ENCODE peak calls at places on chromosome 11, in seven cellular contexts. T, R, L, F, C, U and Z are unnamed samples.

GRCh38 chr11:64339754-64340408 is at the start of gene CCDC88B:
- DNase-seq in U (peak), F (no peak), L (no peak), T (no peak), C (no peak), R (no peak), Z (no peak)

GRCh38 chr11:25860677-25861445 is 471.1 kb upstream of the ANO3 start:
- DNase-seq in C (no peak), T (no peak), R (no peak), U (no peak), F (no peak), L (peak), Z (peak)

GRCh38 chr11:129377739-129378138 is 2.1 kb downstream of the BARX2 start:
- DNase-seq in C (no peak), U (no peak), F (no peak), T (no peak), R (no peak), L (no peak), Z (no peak)

GRCh38 chr11:27451528-27451927 is 21.1 kb downstream of the LGR4 start:
- DNase-seq in L (no peak), C (no peak), U (no peak), F (no peak), R (no peak), T (no peak), Z (no peak)

GRCh38 chr11:120001161-120002135 is 136.5 kb downstream of the TRIM29 start:
- DNase-seq in R (no peak), L (no peak), T (no peak), F (no peak), C (no peak), U (no peak), Z (no peak)

GRCh38 chr11:125842319-125842948 is 9.3 kb downstream of the PATE4 start:
- DNase-seq in T (no peak), F (no peak), L (no peak), R (peak), U (no peak), C (no peak), Z (no peak)

GRCh38 chr11:30046211-30046945 is 29.5 kb upstream of the KCNA4 start:
- DNase-seq in L (no peak), T (no peak), F (no peak), C (no peak), U (no peak), R (peak), Z (no peak)

GRCh38 chr11:125262825-125263218 is 98.3 kb downstream of the PKNOX2 start:
- DNase-seq in L (peak), U (no peak), T (no peak), R (peak), C (no peak), F (no peak), Z (no peak)

GRCh38 chr11:83192846-83193245 is 666 bp upstream of the ANKRD42 start:
- DNase-seq in L (no peak), R (no peak), T (no peak), F (peak), C (no peak), U (no peak), Z (no peak)

GRCh38 chr11:22730319-22730718 is 63.9 kb downstream of the GAS2 start:
- DNase-seq in R (peak), L (no peak), C (no peak), F (peak), T (no peak), U (no peak), Z (peak)

GRCh38 chr11:128568166-128568778 is 19.1 kb downstream of the ETS1 start:
- DNase-seq in R (peak), U (no peak), T (peak), L (no peak), F (no peak), C (no peak), Z (no peak)

GRCh38 chr11:108518581-108518980 is 20.4 kb upstream of the POGLUT3 start:
- DNase-seq in F (no peak), R (peak), C (no peak), T (no peak), U (no peak), L (no peak), Z (no peak)

GRCh38 chr11:57547854-57548377 is 10.5 kb downstream of the SMTNL1 start:
- DNase-seq in L (no peak), F (no peak), R (peak), C (no peak), T (no peak), U (peak), Z (no peak)

GRCh38 chr11:134412508-134413333 is 679 bp upstream of the B3GAT1 start:
- DNase-seq in F (no peak), R (peak), U (no peak), L (no peak), T (no peak), C (no peak), Z (no peak)

GRCh38 chr11:67458266-67458665 is 3.1 kb downstream of the CABP4 start:
- DNase-seq in L (no peak), R (no peak), T (no peak), F (no peak), C (no peak), U (no peak), Z (no peak)

GRCh38 chr11:88208742-88209141 is 33.5 kb upstream of the RAB38 start:
- DNase-seq in C (no peak), T (no peak), L (no peak), R (no peak), F (no peak), U (no peak), Z (no peak)

GRCh38 chr11:78492973-78493372 is 75.4 kb upstream of the GAB2 start:
- DNase-seq in C (no peak), U (no peak), T (no peak), F (no peak), R (no peak), L (no peak), Z (no peak)

GRCh38 chr11:108871152-108871551 is 206.3 kb downstream of the DDX10 start:
- DNase-seq in L (peak), F (peak), U (no peak), T (peak), R (peak), C (no peak), Z (peak)

GRCh38 chr11:129655247-129655832 is 160.3 kb upstream of the TMEM45B start:
- DNase-seq in L (no peak), U (no peak), C (no peak), R (no peak), F (no peak), T (no peak), Z (no peak)

GRCh38 chr11:73228268-73229134 is 10.4 kb downstream of the P2RY2 start:
- DNase-seq in C (no peak), U (no peak), L (no peak), R (no peak), F (no peak), T (no peak), Z (no peak)

GRCh38 chr11:117815262-117815803 is 9.2 kb downstream of the FXYD2 start:
- DNase-seq in R (no peak), C (no peak), T (no peak), F (no peak), U (peak), L (no peak), Z (no peak)

GRCh38 chr11:26572770-26573402 is 823 bp upstream of the MUC15 start:
- DNase-seq in T (no peak), F (no peak), L (no peak), U (no peak), C (no peak), R (peak), Z (no peak)

GRCh38 chr11:16945671-16946469 is 68.3 kb downstream of the PLEKHA7 start:
- DNase-seq in C (peak), R (peak), U (no peak), T (peak), L (peak), F (peak), Z (peak)

GRCh38 chr11:65539401-65540289 is 14.8 kb downstream of the SCYL1 start:
- DNase-seq in T (no peak), R (peak), U (peak), L (no peak), C (no peak), F (no peak), Z (no peak)

GRCh38 chr11:68649851-68650555 is 34.3 kb upstream of the GAL start:
- DNase-seq in L (no peak), C (no peak), U (no peak), T (no peak), R (no peak), F (no peak), Z (no peak)

GRCh38 chr11:117809236-117810055 is 12.4 kb upstream of the DSCAML1 start:
- DNase-seq in R (peak), F (no peak), C (peak), T (peak), L (peak), U (no peak), Z (peak)

GRCh38 chr11:19377855-19378254 is 137.1 kb upstream of the E2F8 start:
- DNase-seq in U (no peak), C (no peak), R (no peak), F (no peak), L (no peak), T (no peak), Z (no peak)

GRCh38 chr11:32779131-32779530 is 15.3 kb downstream of the CCDC73 start:
- DNase-seq in L (no peak), T (no peak), U (no peak), F (no peak), R (no peak), C (no peak), Z (no peak)

GRCh38 chr11:48087974-48088681 is 107.8 kb downstream of the PTPRJ start:
- DNase-seq in L (no peak), T (peak), U (no peak), C (no peak), R (no peak), F (peak), Z (no peak)

GRCh38 chr11:62546937-62547625 is 475 bp upstream of the AHNAK start:
- DNase-seq in T (no peak), L (no peak), R (peak), F (no peak), C (no peak), U (no peak), Z (peak)

GRCh38 chr11:117418685-117419084 is 91.0 kb downstream of the CEP164 start:
- DNase-seq in U (no peak), T (no peak), F (peak), R (no peak), L (no peak), C (no peak), Z (no peak)

GRCh38 chr11:8826145-8826786 is 84.7 kb upstream of the AKIP1 start:
- DNase-seq in C (no peak), R (peak), T (no peak), L (peak), U (no peak), F (peak), Z (peak)

DNA sequence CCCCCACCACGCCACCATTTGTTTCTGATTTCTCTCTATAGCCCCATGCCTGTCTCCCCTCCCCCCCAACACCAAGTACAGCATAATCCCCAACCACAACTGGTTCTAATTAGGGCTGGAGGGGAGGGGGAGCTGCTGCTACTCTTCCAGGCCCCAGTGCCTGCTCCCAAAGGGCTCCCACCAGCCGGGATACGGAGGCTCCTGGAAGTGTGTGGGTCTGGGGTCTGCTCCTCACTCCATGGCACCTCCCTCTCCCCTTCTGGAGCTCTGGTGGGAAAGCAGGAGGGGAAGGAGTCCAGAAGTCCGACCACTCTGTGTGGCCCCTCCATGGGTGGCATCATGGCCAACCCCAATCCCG is 18.0 kb downstream of the BCL9L start:
- DNase-seq in U (no peak), C (no peak), T (no peak), R (peak), L (no peak), F (no peak), Z (no peak)
- H3K4me3 ChIP-seq in U (no peak), C (no peak), T (no peak), R (no peak), L (no peak), F (no peak), Z (no peak)

GRCh38 chr11:122979103-122979814 is 2.4 kb downstream of the BSX start:
- DNase-seq in F (no peak), U (no peak), C (no peak), L (no peak), R (peak), T (no peak), Z (no peak)

GRCh38 chr11:122977455-122978302 is 4.0 kb downstream of the BSX start:
- DNase-seq in T (no peak), C (no peak), F (no peak), U (no peak), L (no peak), R (peak), Z (no peak)

GRCh38 chr11:122976396-122976733 is 5.3 kb downstream of the BSX start:
- DNase-seq in C (no peak), R (no peak), L (no peak), U (no peak), T (no peak), F (no peak), Z (no peak)

GRCh38 chr11:122978303-122978620 is 3.4 kb downstream of the BSX start:
- DNase-seq in L (no peak), T (no peak), R (peak), C (no peak), F (no peak), U (no peak), Z (no peak)

GRCh38 chr11:122976734-122977454 is 4.7 kb downstream of the BSX start:
- DNase-seq in C (no peak), T (no peak), F (no peak), R (peak), U (no peak), L (no peak), Z (no peak)
- H3K4me3 ChIP-seq in C (peak), T (peak), F (no peak), R (no peak), U (no peak), L (no peak), Z (no peak)

GRCh38 chr11:46348986-46349401 is 1.7 kb downstream of the DGKZ start:
- DNase-seq in U (peak), T (no peak), C (no peak), F (no peak), L (no peak), R (no peak), Z (no peak)
- H3K4me3 ChIP-seq in U (peak), T (peak), C (no peak), F (peak), L (no peak), R (no peak), Z (no peak)

DNA sequence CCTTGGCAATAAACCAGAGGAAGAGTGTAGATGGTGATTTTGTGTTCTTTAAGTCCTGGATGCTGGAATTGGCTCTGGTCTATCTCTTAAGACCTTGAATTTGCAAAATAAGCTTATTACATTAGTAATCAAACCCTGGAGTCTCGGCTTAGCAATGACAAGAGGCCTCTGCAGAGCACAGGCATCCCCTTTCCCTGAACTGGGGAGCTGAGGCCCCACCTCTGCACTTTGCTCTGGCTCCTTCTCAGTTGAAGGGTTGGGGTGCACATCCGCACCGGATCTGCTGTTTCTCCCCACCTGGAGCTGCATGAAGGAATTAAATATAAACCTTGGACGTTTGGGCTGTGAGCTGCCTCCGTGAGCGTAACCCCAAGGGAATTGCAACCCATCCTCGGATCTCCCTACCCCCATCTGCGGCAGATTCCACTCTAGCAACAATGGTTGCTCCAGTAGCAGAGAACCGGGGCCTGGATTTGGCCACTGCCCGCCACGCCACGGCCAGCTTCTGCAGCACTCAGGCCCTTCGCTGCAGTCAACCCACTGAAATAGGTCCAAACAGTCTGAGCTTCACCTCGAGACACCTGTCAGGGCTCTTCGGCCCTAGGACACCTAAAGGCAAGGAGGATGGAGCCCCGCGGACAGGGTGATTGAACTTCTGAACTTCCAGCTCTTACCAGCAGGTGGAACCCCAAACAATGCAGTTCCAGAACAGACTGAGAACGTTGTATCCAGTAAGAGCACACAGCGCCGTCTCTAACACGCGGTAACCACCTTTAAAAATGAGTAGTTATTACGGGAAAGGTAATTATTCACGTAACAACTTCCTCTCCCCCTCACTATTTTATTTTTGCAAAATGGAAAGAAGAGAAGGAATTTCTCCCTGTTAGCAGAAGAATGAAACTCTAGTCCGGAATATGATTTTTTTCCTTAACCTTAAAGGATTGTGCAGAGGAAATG is 54.8 kb upstream of the CAPRIN1 start:
- DNase-seq in C (peak), T (peak), R (peak), U (peak), F (peak), L (peak), Z (peak)
- H3K4me3 ChIP-seq in C (no peak), T (no peak), R (no peak), U (no peak), F (no peak), L (peak), Z (no peak)

DNA sequence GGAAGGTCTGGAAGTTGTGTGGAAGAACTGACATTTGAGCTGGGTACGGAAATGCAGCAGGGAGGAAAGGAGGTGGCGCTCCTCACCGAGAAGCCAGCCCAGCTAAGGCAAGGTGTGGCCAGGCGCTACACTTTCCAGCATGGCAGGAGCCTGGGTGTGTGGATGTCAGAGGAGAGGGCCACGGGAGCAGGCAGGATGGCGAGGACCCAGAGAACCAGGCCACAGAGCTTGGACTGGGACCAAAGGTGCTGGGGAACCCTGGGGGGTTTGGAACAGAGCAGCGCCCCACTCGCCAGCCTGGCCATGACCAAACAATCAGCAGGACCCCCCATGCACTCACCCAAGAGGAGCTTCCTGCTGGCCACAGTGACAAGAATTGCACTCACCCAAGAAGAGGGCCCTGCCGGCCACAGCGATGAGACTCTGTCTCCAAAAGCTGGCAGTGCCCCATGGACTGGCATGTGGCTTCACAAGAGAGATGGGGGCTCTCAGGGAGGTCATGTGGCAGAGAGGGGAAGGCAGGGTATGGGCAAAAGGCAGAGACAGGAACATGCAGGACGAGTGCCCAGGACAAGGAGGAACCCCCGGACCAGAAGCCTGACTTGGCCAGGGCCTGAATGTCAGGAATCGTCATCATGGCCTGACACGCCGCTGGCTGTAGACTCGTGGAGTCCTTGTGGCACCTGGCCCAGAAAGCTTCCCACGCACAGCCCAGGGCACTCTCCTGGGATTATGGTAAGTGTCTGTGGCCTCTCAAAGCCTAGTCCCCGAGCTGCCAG is 45.4 kb downstream of the IGF2 start:
- DNase-seq in U (no peak), L (no peak), C (no peak), R (no peak), T (no peak), F (no peak), Z (no peak)
- H3K4me3 ChIP-seq in U (no peak), L (no peak), C (no peak), R (no peak), T (no peak), F (no peak), Z (no peak)

GRCh38 chr11:720642-721346 is 14.8 kb downstream of the EPS8L2 start:
- DNase-seq in U (no peak), L (no peak), T (no peak), C (no peak), F (no peak), R (peak), Z (no peak)
- H3K4me3 ChIP-seq in U (no peak), L (no peak), T (peak), C (peak), F (no peak), R (no peak), Z (no peak)

GRCh38 chr11:43518407-43519165 is 159.9 kb downstream of the TTC17 start:
- DNase-seq in U (no peak), F (no peak), C (no peak), R (no peak), T (no peak), L (peak), Z (no peak)
- H3K4me3 ChIP-seq in U (no peak), F (no peak), C (no peak), R (no peak), T (no peak), L (no peak), Z (no peak)

GRCh38 chr11:12223771-12224536 is 113.6 kb downstream of the MICAL2 start:
- DNase-seq in U (peak), L (no peak), F (no peak), C (no peak), T (no peak), R (no peak), Z (no peak)
- H3K4me3 ChIP-seq in U (peak), L (no peak), F (no peak), C (no peak), T (no peak), R (no peak), Z (no peak)